ENCODE peak calls at places on chromosomes 7 and 10, in five cellular contexts. I, A, R, F and N are unnamed samples.

GRCh38 chr10:4889959-4890358 is 64.0 kb downstream of the AKR1E2 start:
- DNase-seq in F (no peak), I (no peak), R (no peak), A (no peak), N (no peak)

GRCh38 chr10:18214692-18215563 is 74.7 kb downstream of the CACNB2 start:
- DNase-seq in R (peak; percentile 33), I (peak; percentile 47), F (no peak), A (peak; percentile 76), N (peak; percentile 12)

GRCh38 chr10:63260860-63261251 is 127.7 kb downstream of the NRBF2 start:
- DNase-seq in R (no peak), I (no peak), F (no peak), A (no peak), N (no peak)

GRCh38 chr7:21108182-21108581 is 319.7 kb upstream of the SP4 start:
- DNase-seq in F (no peak), A (no peak), I (no peak), R (peak; percentile 74), N (peak; percentile 90)

GRCh38 chr10:73953665-73954064 is 42.7 kb downstream of the PLAU start:
- DNase-seq in A (peak; percentile 39), I (peak; percentile 93), R (no peak), F (no peak), N (no peak)

GRCh38 chr10:104589871-104590270 is 51.2 kb upstream of the SORCS3 start:
- DNase-seq in A (peak; percentile 86), F (no peak), I (peak; percentile 75), R (no peak), N (peak; percentile 61)

GRCh38 chr10:17756557-17757208 is 4.7 kb downstream of the TMEM236 start:
- DNase-seq in A (peak; percentile 41), R (no peak), I (no peak), F (no peak), N (no peak)

GRCh38 chr7:44294325-44295069 is 30.9 kb downstream of the CAMK2B start:
- DNase-seq in I (no peak), F (no peak), R (no peak), A (no peak), N (no peak)

GRCh38 chr7:100600222-100601038 is 1.7 kb upstream of the PCOLCE start:
- DNase-seq in F (no peak), A (no peak), I (no peak), R (no peak), N (no peak)

GRCh38 chr7:31488562-31489203 is 25.2 kb upstream of the ITPRID1 start:
- DNase-seq in F (no peak), A (peak; percentile 52), I (peak; percentile 78), R (peak; percentile 29), N (peak; percentile 55)

GRCh38 chr10:44036425-44036824 is 348.5 kb downstream of the CXCL12 start:
- DNase-seq in I (no peak), F (no peak), A (no peak), R (no peak), N (no peak)

GRCh38 chr7:12785473-12785872 is 98.0 kb downstream of the ARL4A start:
- DNase-seq in F (no peak), R (no peak), I (no peak), A (no peak), N (no peak)

GRCh38 chr7:148773344-148773743 is 74.6 kb downstream of the CUL1 start:
- DNase-seq in F (no peak), R (no peak), I (peak; percentile 26), A (no peak), N (no peak)

GRCh38 chr10:130388746-130389145 is 252.6 kb downstream of the GLRX3 start:
- DNase-seq in I (no peak), A (no peak), R (no peak), F (no peak), N (no peak)

GRCh38 chr7:154679689-154680088 is 323.2 kb downstream of the PAXIP1 start:
- DNase-seq in I (no peak), R (no peak), A (no peak), F (no peak), N (no peak)
- H3K27me3 ChIP-seq in I (no peaks in the 10 kb centered on the region), R (no peaks in the 10 kb centered on the region), A (no peaks in the 10 kb centered on the region), F (no peaks in the 10 kb centered on the region), N (no peaks in the 10 kb centered on the region)

GRCh38 chr10:78062296-78062695 is 28.6 kb downstream of the RPS24 start:
- DNase-seq in A (no peak), R (no peak), F (no peak), I (no peak), N (no peak)
- H3K27me3 ChIP-seq in A (no peaks in the 10 kb centered on the region), R (no peaks in the 10 kb centered on the region), F (no peaks in the 10 kb centered on the region), I (no peaks in the 10 kb centered on the region), N (no peaks in the 10 kb centered on the region)

DNA sequence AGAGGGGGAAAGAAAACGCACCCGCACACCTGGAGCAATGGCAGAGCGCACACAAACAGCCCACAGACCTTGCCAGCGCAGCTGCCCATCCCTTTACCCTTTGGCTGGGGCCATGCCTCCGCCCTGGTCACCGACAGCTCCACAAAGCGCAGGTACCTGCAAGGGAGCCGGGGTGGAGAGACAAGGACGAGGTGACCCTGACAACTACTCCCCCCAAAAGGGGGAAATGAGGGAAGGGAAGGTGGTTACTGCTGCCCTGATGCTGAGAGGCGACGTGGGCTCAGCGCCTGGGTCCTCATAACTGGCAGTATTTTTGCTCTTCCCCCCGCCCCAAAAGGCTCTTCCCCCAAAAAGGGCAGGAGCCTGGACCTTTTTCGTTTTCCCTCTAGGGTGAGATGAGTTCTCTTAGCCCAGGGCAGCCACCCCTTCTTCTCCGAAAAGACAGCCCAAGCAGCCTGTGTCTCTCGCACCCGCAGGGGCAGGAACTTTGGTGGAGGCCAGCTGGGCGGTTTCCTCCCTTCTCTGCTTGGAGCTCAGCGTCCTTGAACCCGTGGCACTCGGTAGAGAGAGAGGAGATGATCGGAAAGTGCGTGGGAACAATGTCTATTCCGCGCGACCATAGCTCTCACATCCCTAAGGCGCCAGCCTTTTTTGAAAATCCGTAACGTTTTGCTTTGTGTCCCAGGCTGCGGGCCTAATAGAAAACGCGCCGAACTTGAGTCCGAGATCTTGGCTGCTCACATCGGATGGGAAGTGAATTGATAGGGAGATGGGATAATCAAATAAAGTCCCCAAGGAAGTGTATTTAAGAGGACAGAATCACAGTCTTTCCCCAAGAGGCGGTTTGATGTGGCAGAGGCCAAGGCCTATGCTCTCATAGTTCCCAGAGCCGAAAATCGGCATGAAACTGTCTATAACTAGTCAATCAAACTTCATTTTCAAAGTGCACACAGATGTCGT is 1.0 kb downstream of the NKX2-3 start:
- DNase-seq in R (no peak), A (no peak), F (no peak), I (no peak), N (no peak)
- H3K27me3 ChIP-seq in R (peaks cover 90% of the 10 kb centered on the region), A (peaks cover 95% of the 10 kb centered on the region), F (peaks cover 98% of the 10 kb centered on the region), I (peaks cover 95% of the 10 kb centered on the region), N (no peaks in the 10 kb centered on the region)

GRCh38 chr7:2926120-2926897 is 82.2 kb upstream of the GNA12 start:
- DNase-seq in F (no peak), R (no peak), I (no peak), A (no peak), N (no peak)
- H3K27me3 ChIP-seq in F (peaks cover 32% of the 10 kb centered on the region), R (no peaks in the 10 kb centered on the region), I (peaks cover 2% of the 10 kb centered on the region), A (peaks cover 9% of the 10 kb centered on the region), N (no peaks in the 10 kb centered on the region)

GRCh38 chr7:103446046-103446520 is at the start of gene SLC26A5:
- DNase-seq in F (no peak), I (no peak), A (peak; percentile 22), R (peak; percentile 44), N (peak; percentile 30)
- H3K27me3 ChIP-seq in F (peaks cover 42% of the 10 kb centered on the region), I (peaks cover 28% of the 10 kb centered on the region), A (peaks cover 41% of the 10 kb centered on the region), R (no peaks in the 10 kb centered on the region), N (peaks cover 6% of the 10 kb centered on the region)

GRCh38 chr10:86399879-86400704 is 33.5 kb upstream of the GRID1 start:
- DNase-seq in A (peak; percentile 99), I (peak; percentile 93), R (peak; percentile 93), F (peak; percentile 83), N (peak; percentile 96)
- H3K27me3 ChIP-seq in A (peaks cover 7% of the 10 kb centered on the region), I (no peaks in the 10 kb centered on the region), R (no peaks in the 10 kb centered on the region), F (peaks cover 13% of the 10 kb centered on the region), N (no peaks in the 10 kb centered on the region)

GRCh38 chr10:97138777-97139317 is 46.9 kb downstream of the SLIT1 start:
- DNase-seq in I (no peak), R (no peak), F (no peak), A (no peak), N (no peak)

GRCh38 chr10:97139651-97140283 is 46.0 kb downstream of the SLIT1 start:
- DNase-seq in I (no peak), R (no peak), A (no peak), F (no peak), N (no peak)

GRCh38 chr10:97138174-97138573 is 47.6 kb downstream of the SLIT1 start:
- DNase-seq in R (peak; percentile 10), I (no peak), A (no peak), F (no peak), N (no peak)

GRCh38 chr10:97140887-97141745 is 44.6 kb downstream of the SLIT1 start:
- DNase-seq in I (no peak), F (no peak), A (no peak), R (no peak), N (no peak)

DNA sequence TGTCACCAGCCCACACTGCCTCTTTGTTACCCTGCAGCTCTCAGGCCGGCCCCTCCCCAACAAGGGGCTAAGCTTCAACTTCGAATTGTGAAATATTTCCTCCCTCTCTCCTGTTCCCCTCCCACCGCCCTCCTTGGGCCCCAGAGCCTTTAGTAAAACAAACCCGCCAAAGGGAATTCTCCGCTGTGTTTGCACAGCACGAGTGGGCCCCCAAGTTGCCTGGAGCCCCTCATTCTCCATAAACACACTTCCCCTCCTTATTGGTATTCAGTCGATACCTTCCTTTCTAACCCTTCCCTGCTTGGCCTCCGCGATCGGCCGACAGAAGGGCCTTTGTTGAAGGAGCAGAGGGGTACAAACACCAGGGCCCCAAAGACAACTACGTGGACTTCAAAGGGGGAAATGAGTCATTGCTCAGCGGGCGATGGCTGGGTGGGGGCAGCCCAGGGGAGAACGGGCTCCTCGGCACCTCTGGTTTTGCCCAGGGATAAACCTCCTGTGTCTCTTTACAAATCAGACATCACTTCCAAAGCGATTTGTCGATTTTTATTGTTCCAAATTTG is 45.4 kb downstream of the SLIT1 start:
- DNase-seq in A (no peak), F (no peak), R (no peak), I (no peak), N (no peak)
- H3K27me3 ChIP-seq in A (peaks cover 27% of the 10 kb centered on the region), F (no peaks in the 10 kb centered on the region), R (no peaks in the 10 kb centered on the region), I (peaks cover 18% of the 10 kb centered on the region), N (peaks cover 3% of the 10 kb centered on the region)

DNA sequence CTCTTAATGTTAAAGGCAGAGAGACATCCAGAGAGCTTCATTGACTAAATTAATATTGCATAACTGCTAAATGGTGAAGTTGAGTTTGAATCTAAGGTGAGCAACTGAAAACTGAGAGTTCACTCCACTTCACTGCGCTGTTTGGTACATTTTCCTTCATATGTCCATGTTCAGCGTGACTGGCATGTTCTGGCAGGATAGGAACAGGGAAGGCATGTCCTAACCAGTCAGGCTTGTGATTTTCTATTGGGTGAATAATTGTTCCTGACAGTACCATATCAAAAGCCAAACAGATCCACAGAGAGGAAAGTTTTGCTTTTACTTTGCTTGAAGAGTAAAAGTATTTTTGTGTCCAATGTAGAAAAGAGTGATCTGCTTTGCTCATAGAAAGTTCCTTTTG is 53.2 kb downstream of the WDFY4 start:
- DNase-seq in I (no peak), A (no peak), R (no peak), F (no peak), N (no peak)
- H3K27me3 ChIP-seq in I (peaks cover 2% of the 10 kb centered on the region), A (peaks cover 46% of the 10 kb centered on the region), R (no peaks in the 10 kb centered on the region), F (no peaks in the 10 kb centered on the region), N (no peaks in the 10 kb centered on the region)